ENCODE peak calls at places on chromosomes 13 and 19, in six cellular contexts. One of them, this sample, is unnamed.
A peak's percentile ranks its signal among the peaks of the same experiment; 100 is the strongest.

GRCh38 chr19:48419158-48419920 is 25.9 kb downstream of the GRIN2D start:
- DNase-seq in HTR-8/SVneo: no peak
- DNase-seq in A673: peak; percentile 71
- DNase-seq in progenitor cell of endocrine pancreas: no peak
- DNase-seq in CD8-positive, alpha-beta T cell: peak; percentile 66
- DNase-seq in G401: peak; percentile 65
- DNase-seq in this sample: peak; percentile 55

GRCh38 chr13:76610819-76611415 is 275.3 kb downstream of the KCTD12 start:
- DNase-seq in HTR-8/SVneo: no peak
- DNase-seq in A673: no peak
- DNase-seq in progenitor cell of endocrine pancreas: no peak
- DNase-seq in CD8-positive, alpha-beta T cell: no peak
- DNase-seq in G401: no peak
- DNase-seq in this sample: no peak

GRCh38 chr13:75469087-75469486 is 12.9 kb downstream of the TBC1D4 start:
- DNase-seq in HTR-8/SVneo: no peak
- DNase-seq in A673: peak; percentile 65
- DNase-seq in progenitor cell of endocrine pancreas: no peak
- DNase-seq in CD8-positive, alpha-beta T cell: no peak
- DNase-seq in G401: no peak
- DNase-seq in this sample: no peak

GRCh38 chr19:18438331-18439024 is 545 bp upstream of the ISYNA1 start:
- DNase-seq in HTR-8/SVneo: no peak
- DNase-seq in A673: no peak
- DNase-seq in progenitor cell of endocrine pancreas: no peak
- DNase-seq in CD8-positive, alpha-beta T cell: no peak
- DNase-seq in G401: no peak
- DNase-seq in this sample: no peak

GRCh38 chr13:73997964-73998363 is 136.2 kb downstream of the KLF12 start:
- DNase-seq in HTR-8/SVneo: no peak
- DNase-seq in A673: no peak
- DNase-seq in progenitor cell of endocrine pancreas: no peak
- DNase-seq in CD8-positive, alpha-beta T cell: no peak
- DNase-seq in G401: no peak
- DNase-seq in this sample: no peak

GRCh38 chr19:39554701-39555311 is 14.8 kb upstream of the EID2 start:
- DNase-seq in HTR-8/SVneo: no peak
- DNase-seq in A673: no peak
- DNase-seq in progenitor cell of endocrine pancreas: no peak
- DNase-seq in CD8-positive, alpha-beta T cell: no peak
- DNase-seq in G401: no peak
- DNase-seq in this sample: no peak

GRCh38 chr13:59609421-59609820 is 554.3 kb downstream of the DIAPH3 start:
- DNase-seq in HTR-8/SVneo: no peak
- DNase-seq in A673: no peak
- DNase-seq in progenitor cell of endocrine pancreas: no peak
- DNase-seq in CD8-positive, alpha-beta T cell: no peak
- DNase-seq in G401: no peak
- DNase-seq in this sample: no peak

GRCh38 chr19:3434630-3435553 is 45.4 kb downstream of the SMIM24 start:
- DNase-seq in HTR-8/SVneo: peak; percentile 94
- DNase-seq in A673: peak; percentile 97
- DNase-seq in progenitor cell of endocrine pancreas: peak; percentile 90
- DNase-seq in CD8-positive, alpha-beta T cell: peak; percentile 95
- DNase-seq in G401: peak; percentile 88
- DNase-seq in this sample: peak; percentile 99

GRCh38 chr13:70249332-70250064 is 141.2 kb upstream of the KLHL1 start:
- DNase-seq in HTR-8/SVneo: no peak
- DNase-seq in A673: no peak
- DNase-seq in progenitor cell of endocrine pancreas: no peak
- DNase-seq in CD8-positive, alpha-beta T cell: no peak
- DNase-seq in G401: no peak
- DNase-seq in this sample: no peak

GRCh38 chr13:95474992-95475391 is 77.5 kb upstream of the CLDN10 start:
- DNase-seq in HTR-8/SVneo: no peak
- DNase-seq in A673: no peak
- DNase-seq in progenitor cell of endocrine pancreas: no peak
- DNase-seq in CD8-positive, alpha-beta T cell: no peak
- DNase-seq in G401: no peak
- DNase-seq in this sample: no peak

GRCh38 chr19:44792286-44792685 is 14.6 kb downstream of the CBLC start:
- DNase-seq in HTR-8/SVneo: no peak
- DNase-seq in A673: no peak
- DNase-seq in progenitor cell of endocrine pancreas: no peak
- DNase-seq in CD8-positive, alpha-beta T cell: no peak
- DNase-seq in G401: no peak
- DNase-seq in this sample: no peak

GRCh38 chr13:77579971-77580370 is 44.5 kb downstream of the SCEL start:
- DNase-seq in HTR-8/SVneo: no peak
- DNase-seq in A673: no peak
- DNase-seq in progenitor cell of endocrine pancreas: no peak
- DNase-seq in CD8-positive, alpha-beta T cell: no peak
- DNase-seq in G401: peak; percentile 84
- DNase-seq in this sample: no peak

GRCh38 chr19:2969104-2969504 is 8.3 kb upstream of the TLE6 start:
- DNase-seq in HTR-8/SVneo: no peak
- DNase-seq in A673: no peak
- DNase-seq in progenitor cell of endocrine pancreas: peak; percentile 30
- DNase-seq in CD8-positive, alpha-beta T cell: no peak
- DNase-seq in G401: peak; percentile 96
- DNase-seq in this sample: no peak

GRCh38 chr13:100725472-100725871 is 50.9 kb upstream of the TMTC4 start:
- DNase-seq in HTR-8/SVneo: no peak
- DNase-seq in A673: no peak
- DNase-seq in progenitor cell of endocrine pancreas: no peak
- DNase-seq in CD8-positive, alpha-beta T cell: no peak
- DNase-seq in G401: no peak
- DNase-seq in this sample: no peak

GRCh38 chr13:97004096-97004876 is 10.0 kb upstream of the OXGR1 start:
- DNase-seq in HTR-8/SVneo: no peak
- DNase-seq in A673: no peak
- DNase-seq in progenitor cell of endocrine pancreas: no peak
- DNase-seq in CD8-positive, alpha-beta T cell: no peak
- DNase-seq in G401: no peak
- DNase-seq in this sample: no peak

GRCh38 chr19:442085-442484 is 18.7 kb downstream of the SHC2 start:
- DNase-seq in HTR-8/SVneo: no peak
- DNase-seq in A673: no peak
- DNase-seq in progenitor cell of endocrine pancreas: no peak
- DNase-seq in CD8-positive, alpha-beta T cell: no peak
- DNase-seq in G401: no peak
- DNase-seq in this sample: no peak

GRCh38 chr13:20128459-20128927 is 32.4 kb downstream of the GJA3 start:
- DNase-seq in HTR-8/SVneo: no peak
- DNase-seq in A673: no peak
- DNase-seq in progenitor cell of endocrine pancreas: peak; percentile 21
- DNase-seq in CD8-positive, alpha-beta T cell: no peak
- DNase-seq in G401: no peak
- DNase-seq in this sample: no peak

GRCh38 chr19:54478677-54479266 is 5.7 kb upstream of the CDC42EP5 start:
- DNase-seq in HTR-8/SVneo: peak; percentile 36
- DNase-seq in A673: peak; percentile 77
- DNase-seq in progenitor cell of endocrine pancreas: no peak
- DNase-seq in CD8-positive, alpha-beta T cell: no peak
- DNase-seq in G401: peak; percentile 50
- DNase-seq in this sample: no peak

GRCh38 chr19:36526581-36526980 is 1.5 kb downstream of the ZNF260 start:
- DNase-seq in HTR-8/SVneo: no peak
- DNase-seq in A673: no peak
- DNase-seq in progenitor cell of endocrine pancreas: no peak
- DNase-seq in CD8-positive, alpha-beta T cell: no peak
- DNase-seq in G401: no peak
- DNase-seq in this sample: no peak

GRCh38 chr13:23513460-23513859 is 56.8 kb upstream of the TNFRSF19 start:
- DNase-seq in HTR-8/SVneo: no peak
- DNase-seq in A673: no peak
- DNase-seq in progenitor cell of endocrine pancreas: no peak
- DNase-seq in CD8-positive, alpha-beta T cell: no peak
- DNase-seq in G401: no peak
- DNase-seq in this sample: no peak